ENCODE peak calls at places on chromosomes 5 and 9, in nine cellular contexts. One of them, this sample, is unnamed.
A peak's percentile ranks its signal among the peaks of the same experiment; 100 is the strongest.

GRCh38 chr9:70484232-70485130 is 70.0 kb upstream of the KLF9 start:
- DNase-seq in H9: peak; percentile 58
- DNase-seq in RWPE2: no peak
- DNase-seq in cardiac muscle cell: peak; percentile 93
- DNase-seq in effector memory CD4-positive, alpha-beta T cell: no peak
- DNase-seq in lower lobe of right lung: no peak
- DNase-seq in fibroblast of lung: peak; percentile 92
- DNase-seq in mesenchymal stem cell: peak; percentile 88
- DNase-seq in OCI-LY7: peak; percentile 38
- DNase-seq in this sample: no peak

GRCh38 chr5:127398508-127398907 is 107.9 kb downstream of the MEGF10 start:
- DNase-seq in H9: no peak
- DNase-seq in RWPE2: no peak
- DNase-seq in cardiac muscle cell: no peak
- DNase-seq in effector memory CD4-positive, alpha-beta T cell: no peak
- DNase-seq in lower lobe of right lung: no peak
- DNase-seq in fibroblast of lung: no peak
- DNase-seq in mesenchymal stem cell: no peak
- DNase-seq in OCI-LY7: no peak
- DNase-seq in this sample: no peak

GRCh38 chr5:105639511-105639910 is 2031.2 kb downstream of the EFNA5 start:
- DNase-seq in H9: peak; percentile 33
- DNase-seq in RWPE2: no peak
- DNase-seq in cardiac muscle cell: no peak
- DNase-seq in effector memory CD4-positive, alpha-beta T cell: no peak
- DNase-seq in lower lobe of right lung: no peak
- DNase-seq in fibroblast of lung: no peak
- DNase-seq in mesenchymal stem cell: no peak
- DNase-seq in OCI-LY7: no peak
- DNase-seq in this sample: no peak

GRCh38 chr9:94952553-94953373 is 226.3 kb downstream of the AOPEP start:
- DNase-seq in H9: no peak
- DNase-seq in RWPE2: no peak
- DNase-seq in cardiac muscle cell: peak; percentile 51
- DNase-seq in effector memory CD4-positive, alpha-beta T cell: no peak
- DNase-seq in lower lobe of right lung: no peak
- DNase-seq in fibroblast of lung: no peak
- DNase-seq in mesenchymal stem cell: no peak
- DNase-seq in OCI-LY7: peak; percentile 11
- DNase-seq in this sample: no peak

GRCh38 chr5:65474129-65474711 is 7.5 kb downstream of the ADAMTS6 start:
- DNase-seq in H9: no peak
- DNase-seq in RWPE2: no peak
- DNase-seq in cardiac muscle cell: no peak
- DNase-seq in effector memory CD4-positive, alpha-beta T cell: no peak
- DNase-seq in lower lobe of right lung: no peak
- DNase-seq in fibroblast of lung: peak; percentile 24
- DNase-seq in mesenchymal stem cell: no peak
- DNase-seq in OCI-LY7: no peak
- DNase-seq in this sample: no peak

GRCh38 chr5:149962601-149963300 is 2.2 kb downstream of the SLC26A2 start:
- DNase-seq in H9: no peak
- DNase-seq in RWPE2: no peak
- DNase-seq in cardiac muscle cell: no peak
- DNase-seq in effector memory CD4-positive, alpha-beta T cell: no peak
- DNase-seq in lower lobe of right lung: no peak
- DNase-seq in fibroblast of lung: no peak
- DNase-seq in mesenchymal stem cell: no peak
- DNase-seq in OCI-LY7: no peak
- DNase-seq in this sample: no peak

GRCh38 chr5:1262381-1262780 is 32.5 kb downstream of the TERT start:
- DNase-seq in H9: no peak
- DNase-seq in RWPE2: no peak
- DNase-seq in cardiac muscle cell: peak; percentile 8
- DNase-seq in effector memory CD4-positive, alpha-beta T cell: no peak
- DNase-seq in lower lobe of right lung: no peak
- DNase-seq in fibroblast of lung: peak; percentile 8
- DNase-seq in mesenchymal stem cell: peak; percentile 23
- DNase-seq in OCI-LY7: no peak
- DNase-seq in this sample: no peak

GRCh38 chr9:95091574-95091970 is 225.9 kb downstream of the FANCC start:
- DNase-seq in H9: no peak
- DNase-seq in RWPE2: no peak
- DNase-seq in cardiac muscle cell: no peak
- DNase-seq in effector memory CD4-positive, alpha-beta T cell: no peak
- DNase-seq in lower lobe of right lung: no peak
- DNase-seq in fibroblast of lung: peak; percentile 40
- DNase-seq in mesenchymal stem cell: peak; percentile 84
- DNase-seq in OCI-LY7: no peak
- DNase-seq in this sample: no peak

GRCh38 chr5:40154194-40154593 is 525.5 kb upstream of the PTGER4 start:
- DNase-seq in H9: no peak
- DNase-seq in RWPE2: no peak
- DNase-seq in cardiac muscle cell: no peak
- DNase-seq in effector memory CD4-positive, alpha-beta T cell: no peak
- DNase-seq in lower lobe of right lung: no peak
- DNase-seq in fibroblast of lung: no peak
- DNase-seq in mesenchymal stem cell: no peak
- DNase-seq in OCI-LY7: no peak
- DNase-seq in this sample: no peak

GRCh38 chr9:5073701-5074100 is 88.6 kb downstream of the JAK2 start:
- DNase-seq in H9: no peak
- DNase-seq in RWPE2: no peak
- DNase-seq in cardiac muscle cell: no peak
- DNase-seq in effector memory CD4-positive, alpha-beta T cell: no peak
- DNase-seq in lower lobe of right lung: no peak
- DNase-seq in fibroblast of lung: no peak
- DNase-seq in mesenchymal stem cell: no peak
- DNase-seq in OCI-LY7: no peak
- DNase-seq in this sample: no peak

GRCh38 chr5:111399113-111399512 is 113.2 kb downstream of the STARD4 start:
- DNase-seq in H9: no peak
- DNase-seq in RWPE2: no peak
- DNase-seq in cardiac muscle cell: no peak
- DNase-seq in effector memory CD4-positive, alpha-beta T cell: no peak
- DNase-seq in lower lobe of right lung: no peak
- DNase-seq in fibroblast of lung: no peak
- DNase-seq in mesenchymal stem cell: no peak
- DNase-seq in OCI-LY7: no peak
- DNase-seq in this sample: no peak

GRCh38 chr9:75170898-75171360 is 82.6 kb downstream of the OSTF1 start:
- DNase-seq in H9: no peak
- DNase-seq in RWPE2: no peak
- DNase-seq in cardiac muscle cell: peak; percentile 88
- DNase-seq in effector memory CD4-positive, alpha-beta T cell: no peak
- DNase-seq in lower lobe of right lung: no peak
- DNase-seq in fibroblast of lung: no peak
- DNase-seq in mesenchymal stem cell: peak; percentile 81
- DNase-seq in OCI-LY7: no peak
- DNase-seq in this sample: no peak

GRCh38 chr9:138098116-138098907 is 220.7 kb downstream of the CACNA1B start:
- DNase-seq in H9: peak; percentile 10
- DNase-seq in RWPE2: no peak
- DNase-seq in cardiac muscle cell: no peak
- DNase-seq in effector memory CD4-positive, alpha-beta T cell: no peak
- DNase-seq in lower lobe of right lung: peak; percentile 17
- DNase-seq in fibroblast of lung: no peak
- DNase-seq in mesenchymal stem cell: no peak
- DNase-seq in OCI-LY7: no peak
- DNase-seq in this sample: peak; percentile 42

GRCh38 chr5:132313378-132313777 is 19.2 kb downstream of the SLC22A4 start:
- DNase-seq in H9: no peak
- DNase-seq in RWPE2: no peak
- DNase-seq in cardiac muscle cell: peak; percentile 93
- DNase-seq in effector memory CD4-positive, alpha-beta T cell: no peak
- DNase-seq in lower lobe of right lung: no peak
- DNase-seq in fibroblast of lung: peak; percentile 34
- DNase-seq in mesenchymal stem cell: no peak
- DNase-seq in OCI-LY7: no peak
- DNase-seq in this sample: no peak

GRCh38 chr5:89081360-89081759 is 198.4 kb upstream of the MEF2C start:
- DNase-seq in H9: no peak
- DNase-seq in RWPE2: no peak
- DNase-seq in cardiac muscle cell: no peak
- DNase-seq in effector memory CD4-positive, alpha-beta T cell: no peak
- DNase-seq in lower lobe of right lung: no peak
- DNase-seq in fibroblast of lung: no peak
- DNase-seq in mesenchymal stem cell: no peak
- DNase-seq in OCI-LY7: no peak
- DNase-seq in this sample: no peak

GRCh38 chr9:103037508-103038477 is 42.7 kb downstream of the CYLC2 start:
- DNase-seq in H9: peak; percentile 30
- DNase-seq in RWPE2: no peak
- DNase-seq in cardiac muscle cell: peak; percentile 23
- DNase-seq in effector memory CD4-positive, alpha-beta T cell: no peak
- DNase-seq in lower lobe of right lung: no peak
- DNase-seq in fibroblast of lung: no peak
- DNase-seq in mesenchymal stem cell: no peak
- DNase-seq in OCI-LY7: no peak
- DNase-seq in this sample: peak; percentile 51

GRCh38 chr5:152622628-152623027 is 217.5 kb upstream of the NMUR2 start:
- DNase-seq in H9: no peak
- DNase-seq in RWPE2: no peak
- DNase-seq in cardiac muscle cell: no peak
- DNase-seq in effector memory CD4-positive, alpha-beta T cell: no peak
- DNase-seq in lower lobe of right lung: no peak
- DNase-seq in fibroblast of lung: no peak
- DNase-seq in mesenchymal stem cell: no peak
- DNase-seq in OCI-LY7: no peak
- DNase-seq in this sample: no peak

GRCh38 chr5:21574429-21574828 is 1278.7 kb downstream of the CDH12 start:
- DNase-seq in H9: no peak
- DNase-seq in RWPE2: no peak
- DNase-seq in cardiac muscle cell: peak; percentile 77
- DNase-seq in effector memory CD4-positive, alpha-beta T cell: no peak
- DNase-seq in lower lobe of right lung: no peak
- DNase-seq in fibroblast of lung: peak; percentile 55
- DNase-seq in mesenchymal stem cell: no peak
- DNase-seq in OCI-LY7: no peak
- DNase-seq in this sample: no peak

GRCh38 chr5:140250386-140250785 is 52.5 kb downstream of the PFDN1 start:
- DNase-seq in H9: no peak
- DNase-seq in RWPE2: no peak
- DNase-seq in cardiac muscle cell: no peak
- DNase-seq in effector memory CD4-positive, alpha-beta T cell: no peak
- DNase-seq in lower lobe of right lung: no peak
- DNase-seq in fibroblast of lung: no peak
- DNase-seq in mesenchymal stem cell: no peak
- DNase-seq in OCI-LY7: no peak
- DNase-seq in this sample: no peak
- H3K4me1 ChIP-seq in H9: peaks cover 4% of the 10 kb centered on the region
- H3K4me1 ChIP-seq in RWPE2: peaks cover 41% of the 10 kb centered on the region
- H3K4me1 ChIP-seq in cardiac muscle cell: no peaks in the 10 kb centered on the region
- H3K4me1 ChIP-seq in effector memory CD4-positive, alpha-beta T cell: peaks cover 21% of the 10 kb centered on the region
- H3K4me1 ChIP-seq in lower lobe of right lung: peaks cover 66% of the 10 kb centered on the region
- H3K4me1 ChIP-seq in fibroblast of lung: peaks cover 33% of the 10 kb centered on the region
- H3K4me1 ChIP-seq in mesenchymal stem cell: peaks cover 21% of the 10 kb centered on the region
- H3K4me1 ChIP-seq in OCI-LY7: peaks cover 60% of the 10 kb centered on the region
- H3K4me1 ChIP-seq in this sample: peaks cover 11% of the 10 kb centered on the region

DNA sequence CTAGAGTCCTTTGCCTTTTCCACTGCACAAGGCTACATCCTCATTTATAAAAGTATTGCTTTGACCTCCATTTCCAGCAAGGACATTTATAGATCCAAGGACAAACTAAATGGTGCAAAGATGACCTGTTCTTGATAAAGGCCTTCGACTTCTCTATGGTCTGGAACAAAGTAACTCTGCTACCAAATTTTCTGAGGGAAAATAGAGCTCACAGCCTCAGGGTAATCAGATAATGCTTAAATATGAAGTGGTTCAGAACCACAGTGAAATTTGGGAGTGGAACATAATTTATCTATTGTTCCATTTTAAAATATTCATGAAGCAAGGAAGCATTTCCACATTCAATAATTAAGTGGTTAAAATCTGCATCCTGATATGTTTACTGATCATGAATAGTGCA is 137.5 kb downstream of the TTLL11 start:
- DNase-seq in H9: no peak
- DNase-seq in RWPE2: no peak
- DNase-seq in cardiac muscle cell: no peak
- DNase-seq in effector memory CD4-positive, alpha-beta T cell: no peak
- DNase-seq in lower lobe of right lung: no peak
- DNase-seq in fibroblast of lung: no peak
- DNase-seq in mesenchymal stem cell: no peak
- DNase-seq in OCI-LY7: no peak
- DNase-seq in this sample: no peak
- H3K4me1 ChIP-seq in H9: no peaks in the 10 kb centered on the region
- H3K4me1 ChIP-seq in RWPE2: peaks cover 18% of the 10 kb centered on the region
- H3K4me1 ChIP-seq in cardiac muscle cell: no peaks in the 10 kb centered on the region
- H3K4me1 ChIP-seq in effector memory CD4-positive, alpha-beta T cell: no peaks in the 10 kb centered on the region
- H3K4me1 ChIP-seq in lower lobe of right lung: no peaks in the 10 kb centered on the region
- H3K4me1 ChIP-seq in fibroblast of lung: no peaks in the 10 kb centered on the region
- H3K4me1 ChIP-seq in mesenchymal stem cell: peaks cover 14% of the 10 kb centered on the region
- H3K4me1 ChIP-seq in OCI-LY7: peaks cover 65% of the 10 kb centered on the region
- H3K4me1 ChIP-seq in this sample: peaks cover 6% of the 10 kb centered on the region

GRCh38 chr9:20558609-20559016 is 63.7 kb downstream of the MLLT3 start:
- DNase-seq in H9: no peak
- DNase-seq in RWPE2: no peak
- DNase-seq in cardiac muscle cell: peak; percentile 66
- DNase-seq in effector memory CD4-positive, alpha-beta T cell: no peak
- DNase-seq in lower lobe of right lung: no peak
- DNase-seq in fibroblast of lung: peak; percentile 85
- DNase-seq in mesenchymal stem cell: peak; percentile 93
- DNase-seq in OCI-LY7: no peak
- DNase-seq in this sample: no peak

GRCh38 chr9:20559236-20559896 is 62.9 kb downstream of the MLLT3 start:
- DNase-seq in H9: no peak
- DNase-seq in RWPE2: no peak
- DNase-seq in cardiac muscle cell: no peak
- DNase-seq in effector memory CD4-positive, alpha-beta T cell: no peak
- DNase-seq in lower lobe of right lung: no peak
- DNase-seq in fibroblast of lung: no peak
- DNase-seq in mesenchymal stem cell: no peak
- DNase-seq in OCI-LY7: no peak
- DNase-seq in this sample: no peak

GRCh38 chr9:20563917-20564316 is 58.4 kb downstream of the MLLT3 start:
- DNase-seq in H9: no peak
- DNase-seq in RWPE2: no peak
- DNase-seq in cardiac muscle cell: no peak
- DNase-seq in effector memory CD4-positive, alpha-beta T cell: no peak
- DNase-seq in lower lobe of right lung: no peak
- DNase-seq in fibroblast of lung: no peak
- DNase-seq in mesenchymal stem cell: no peak
- DNase-seq in OCI-LY7: no peak
- DNase-seq in this sample: no peak

GRCh38 chr9:20562051-20562450 is 60.2 kb downstream of the MLLT3 start:
- DNase-seq in H9: no peak
- DNase-seq in RWPE2: no peak
- DNase-seq in cardiac muscle cell: no peak
- DNase-seq in effector memory CD4-positive, alpha-beta T cell: no peak
- DNase-seq in lower lobe of right lung: no peak
- DNase-seq in fibroblast of lung: peak; percentile 26
- DNase-seq in mesenchymal stem cell: peak; percentile 10
- DNase-seq in OCI-LY7: no peak
- DNase-seq in this sample: no peak

GRCh38 chr9:20561542-20561941 is 60.8 kb downstream of the MLLT3 start:
- DNase-seq in H9: no peak
- DNase-seq in RWPE2: no peak
- DNase-seq in cardiac muscle cell: no peak
- DNase-seq in effector memory CD4-positive, alpha-beta T cell: no peak
- DNase-seq in lower lobe of right lung: no peak
- DNase-seq in fibroblast of lung: peak; percentile 43
- DNase-seq in mesenchymal stem cell: no peak
- DNase-seq in OCI-LY7: no peak
- DNase-seq in this sample: no peak
- H3K4me1 ChIP-seq in H9: no peaks in the 10 kb centered on the region
- H3K4me1 ChIP-seq in RWPE2: peaks cover 21% of the 10 kb centered on the region
- H3K4me1 ChIP-seq in cardiac muscle cell: peaks cover 28% of the 10 kb centered on the region
- H3K4me1 ChIP-seq in effector memory CD4-positive, alpha-beta T cell: no peaks in the 10 kb centered on the region
- H3K4me1 ChIP-seq in lower lobe of right lung: peaks cover 41% of the 10 kb centered on the region
- H3K4me1 ChIP-seq in fibroblast of lung: peaks cover 17% of the 10 kb centered on the region
- H3K4me1 ChIP-seq in mesenchymal stem cell: peaks cover 2% of the 10 kb centered on the region
- H3K4me1 ChIP-seq in OCI-LY7: no peaks in the 10 kb centered on the region
- H3K4me1 ChIP-seq in this sample: peaks cover 11% of the 10 kb centered on the region

GRCh38 chr5:145218982-145219381 is 616.2 kb downstream of the PRELID2 start:
- DNase-seq in H9: no peak
- DNase-seq in RWPE2: no peak
- DNase-seq in cardiac muscle cell: no peak
- DNase-seq in effector memory CD4-positive, alpha-beta T cell: no peak
- DNase-seq in lower lobe of right lung: no peak
- DNase-seq in fibroblast of lung: no peak
- DNase-seq in mesenchymal stem cell: no peak
- DNase-seq in OCI-LY7: no peak
- DNase-seq in this sample: no peak
- H3K4me1 ChIP-seq in H9: no peaks in the 10 kb centered on the region
- H3K4me1 ChIP-seq in RWPE2: no peaks in the 10 kb centered on the region
- H3K4me1 ChIP-seq in cardiac muscle cell: no peaks in the 10 kb centered on the region
- H3K4me1 ChIP-seq in effector memory CD4-positive, alpha-beta T cell: no peaks in the 10 kb centered on the region
- H3K4me1 ChIP-seq in lower lobe of right lung: no peaks in the 10 kb centered on the region
- H3K4me1 ChIP-seq in fibroblast of lung: no peaks in the 10 kb centered on the region
- H3K4me1 ChIP-seq in mesenchymal stem cell: peaks cover 5% of the 10 kb centered on the region
- H3K4me1 ChIP-seq in OCI-LY7: no peaks in the 10 kb centered on the region
- H3K4me1 ChIP-seq in this sample: no peaks in the 10 kb centered on the region